ENCODE peak calls at places on chromosomes 5 and 9, in four cellular contexts. E, X, T and J are unnamed samples.

GRCh38 chr9:129362287-129363098 is 184.4 kb upstream of the IER5L start:
- DNase-seq in E (peak; percentile 27), X (no peak), T (no peak), J (no peak)

GRCh38 chr9:129319076-129319937 is 141.2 kb upstream of the IER5L start:
- DNase-seq in E (no peak), X (no peak), T (peak; percentile 23), J (no peak)

GRCh38 chr9:87322840-87323635 is 174.6 kb upstream of the DAPK1 start:
- DNase-seq in E (peak; percentile 51), X (no peak), T (no peak), J (peak; percentile 9)

GRCh38 chr5:15320896-15321295 is 179.1 kb upstream of the FBXL7 start:
- DNase-seq in E (no peak), X (no peak), T (no peak), J (no peak)

GRCh38 chr9:132056717-132057429 is 22.8 kb downstream of the MED27 start:
- DNase-seq in E (no peak), X (no peak), T (no peak), J (peak; percentile 7)

GRCh38 chr9:121073038-121073437 is 1.7 kb upstream of the CNTRL start:
- DNase-seq in E (peak; percentile 71), X (peak; percentile 36), T (peak; percentile 34), J (peak; percentile 20)

GRCh38 chr5:55308254-55308836 is 556 bp downstream of the MTREX start:
- DNase-seq in E (peak; percentile 35), X (no peak), T (peak; percentile 35), J (peak; percentile 25)

GRCh38 chr9:136608331-136609159 is 54.2 kb upstream of the EGFL7 start:
- DNase-seq in E (no peak), X (no peak), T (no peak), J (no peak)

GRCh38 chr5:172852490-172853354 is 18.7 kb downstream of the ERGIC1 start:
- DNase-seq in E (no peak), X (no peak), T (peak; percentile 30), J (no peak)

GRCh38 chr5:157496847-157497246 is 36.8 kb downstream of the NIPAL4 start:
- DNase-seq in E (no peak), X (no peak), T (no peak), J (no peak)

GRCh38 chr5:152331718-152332117 is 73.4 kb downstream of the NMUR2 start:
- DNase-seq in E (peak; percentile 16), X (no peak), T (no peak), J (no peak)

GRCh38 chr9:120066315-120066714 is 513.7 kb downstream of the CDK5RAP2 start:
- DNase-seq in E (no peak), X (no peak), T (no peak), J (no peak)

GRCh38 chr9:15697459-15697858 is 144.6 kb downstream of the CCDC171 start:
- DNase-seq in E (peak; percentile 79), X (no peak), T (no peak), J (peak; percentile 61)

DNA sequence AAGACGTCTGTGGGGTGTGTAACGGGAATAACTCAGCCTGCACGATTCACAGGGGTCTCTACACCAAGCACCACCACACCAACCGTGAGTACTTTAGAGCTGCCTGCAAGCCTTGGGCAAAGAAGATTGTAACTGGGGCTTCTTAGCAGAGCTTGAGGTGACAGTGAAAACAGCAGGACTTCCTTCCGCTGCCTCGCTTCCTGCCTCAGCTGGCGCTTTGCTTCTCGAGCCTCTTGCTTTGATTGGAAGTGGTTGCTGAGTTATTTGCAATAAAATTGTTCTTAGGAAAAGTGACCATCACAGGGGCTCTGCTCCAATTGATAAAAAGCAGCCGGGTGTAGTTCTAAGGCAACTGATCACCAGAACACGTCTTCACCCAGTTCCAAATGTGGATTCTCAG is 99.1 kb downstream of the ADAMTS16 start:
- DNase-seq in E (no peak), X (no peak), T (no peak), J (no peak)
- TF ChIP-seq CTCF in E (no peak), X (no peak), T (no peak), J (no peak)

GRCh38 chr9:311837-312236 is 97.2 kb downstream of the DOCK8 start:
- DNase-seq in E (no peak), X (no peak), T (no peak), J (no peak)

GRCh38 chr9:318646-319045 is 104.0 kb downstream of the DOCK8 start:
- DNase-seq in E (no peak), X (no peak), T (no peak), J (no peak)

GRCh38 chr9:312596-313320 is 98.1 kb downstream of the DOCK8 start:
- DNase-seq in E (no peak), X (no peak), T (no peak), J (no peak)

DNA sequence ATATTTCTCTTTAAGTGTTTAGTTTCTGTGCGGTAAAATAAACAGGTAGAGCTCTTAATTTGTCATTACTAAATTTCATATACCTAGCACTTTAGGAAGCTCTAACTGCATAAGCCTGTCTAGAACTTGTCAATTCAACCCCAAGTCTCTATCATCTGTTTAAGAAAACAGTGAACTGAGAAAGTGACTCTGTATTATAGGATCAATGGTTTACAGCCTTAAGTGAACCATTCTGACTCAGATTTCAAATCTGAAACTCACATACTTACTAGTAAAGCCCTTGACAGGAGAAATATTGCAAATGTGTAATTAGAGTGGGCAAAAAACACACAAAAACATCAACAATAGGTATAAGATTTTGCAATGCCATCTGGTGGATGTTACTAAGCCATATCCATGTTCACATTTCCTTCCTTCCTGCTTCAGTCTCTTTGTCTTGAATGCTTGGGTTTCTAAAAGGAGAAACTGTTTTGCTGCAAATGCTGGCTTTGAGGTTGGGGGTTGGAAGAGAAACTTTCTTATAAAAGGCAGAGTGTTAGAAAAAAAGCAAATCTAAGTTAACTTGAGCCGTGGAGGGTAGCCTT is 101.8 kb downstream of the DOCK8 start:
- DNase-seq in E (no peak), X (no peak), T (no peak), J (no peak)
- TF ChIP-seq CTCF in E (peak; percentile 29), X (no peak), T (no peak), J (peak; percentile 50)

GRCh38 chr5:94969174-94969573 is 315.7 kb downstream of the MCTP1 start:
- DNase-seq in E (no peak), X (no peak), T (no peak), J (no peak)

GRCh38 chr5:94967525-94967924 is 317.4 kb downstream of the MCTP1 start:
- DNase-seq in E (no peak), X (no peak), T (no peak), J (no peak)

GRCh38 chr5:94972268-94972667 is 312.6 kb downstream of the MCTP1 start:
- DNase-seq in E (no peak), X (no peak), T (no peak), J (no peak)

GRCh38 chr5:94968507-94969095 is 316.3 kb downstream of the MCTP1 start:
- DNase-seq in E (peak; percentile 53), X (no peak), T (no peak), J (peak; percentile 45)
- TF ChIP-seq CTCF in E (peak; percentile 68), X (peak; percentile 78), T (peak; percentile 57), J (peak; percentile 84)

GRCh38 chr5:111667128-111667756 is 89.8 kb downstream of the NREP start:
- DNase-seq in E (no peak), X (no peak), T (no peak), J (no peak)

GRCh38 chr5:111668713-111669112 is 88.3 kb downstream of the NREP start:
- DNase-seq in E (peak; percentile 69), X (no peak), T (no peak), J (peak; percentile 68)

GRCh38 chr5:111672126-111672525 is 84.9 kb downstream of the NREP start:
- DNase-seq in E (no peak), X (no peak), T (no peak), J (no peak)

GRCh38 chr5:111673896-111674626 is 82.9 kb downstream of the NREP start:
- DNase-seq in E (no peak), X (no peak), T (no peak), J (no peak)

DNA sequence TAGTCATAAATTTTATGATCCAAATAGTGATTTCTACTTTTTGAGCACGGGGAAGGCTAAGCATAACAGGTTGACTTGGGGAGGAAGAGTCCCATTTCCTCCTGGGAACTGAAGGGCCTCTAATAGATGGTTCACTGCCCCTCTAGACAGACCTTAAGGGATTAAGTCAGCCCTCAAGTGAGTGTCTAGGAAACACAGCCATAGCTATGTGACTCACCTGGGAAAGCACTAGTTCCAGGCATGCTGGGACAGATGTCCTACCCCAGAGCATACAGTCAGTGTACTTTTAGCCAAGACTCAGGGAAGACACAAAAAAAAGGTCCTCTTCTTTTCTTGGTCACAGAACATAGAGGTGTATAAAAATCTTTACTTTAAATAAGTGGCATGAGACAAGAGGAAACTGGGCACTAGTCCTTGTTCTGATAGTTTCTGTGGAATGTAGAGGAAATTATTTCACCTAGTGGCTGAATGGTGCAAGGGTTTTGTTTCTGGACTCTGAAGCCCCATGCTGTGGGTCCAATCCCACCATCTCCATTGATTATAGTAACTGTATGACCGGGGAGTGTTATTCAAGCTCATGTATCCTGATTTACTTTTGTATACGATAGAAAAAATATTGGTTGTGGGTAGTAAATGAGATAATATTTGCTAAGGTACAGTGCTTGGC is 86.0 kb downstream of the NREP start:
- DNase-seq in E (peak; percentile 91), X (no peak), T (no peak), J (peak; percentile 94)
- TF ChIP-seq CTCF in E (peak; percentile 33), X (no peak), T (no peak), J (peak; percentile 23)